ENCODE peak calls at places on chromosomes 4 and X, in eight cellular contexts. A is HFF-Myc, K is right lobe of liver, H is fibroblast of lung, V is heart right ventricle, W is fibroblast of mammary gland, P is tibial artery, F is choroid plexus epithelial cell. S is an unnamed sample.

GRCh38 chrX:150680974-150681373 is 12.2 kb upstream of the MTMR1 start:
- DNase-seq in A (no peak), K (no peak), H (peak; percentile 22), V (no peak), W (peak; percentile 23), P (no peak), F (peak; percentile 59), S (no peak)

GRCh38 chr4:169135776-169136175 is 125.7 kb upstream of the CBR4 start:
- DNase-seq in A (no peak), K (no peak), H (no peak), V (no peak), W (no peak), P (no peak), F (no peak), S (no peak)

GRCh38 chr4:86825511-86825910 is 23.7 kb downstream of the SLC10A6 start:
- DNase-seq in A (no peak), K (no peak), H (peak; percentile 21), V (no peak), W (no peak), P (no peak), F (peak; percentile 15), S (no peak)

GRCh38 chrX:336227-336626 is 17.6 kb upstream of the GTPBP6 start:
- DNase-seq in A (no peak), K (peak; percentile 21), H (no peak), V (no peak), W (no peak), P (no peak), F (no peak), S (no peak)

GRCh38 chr4:137203601-137204000 is 328.7 kb downstream of the PCDH18 start:
- DNase-seq in A (peak; percentile 44), K (no peak), H (peak; percentile 73), V (no peak), W (peak; percentile 91), P (no peak), F (peak; percentile 97), S (no peak)

GRCh38 chr4:183580370-183580769 is 75.5 kb downstream of the ING2 start:
- DNase-seq in A (no peak), K (no peak), H (no peak), V (no peak), W (no peak), P (no peak), F (no peak), S (no peak)

GRCh38 chr4:19508442-19508841 is 743.3 kb upstream of the SLIT2 start:
- DNase-seq in A (no peak), K (no peak), H (peak; percentile 63), V (no peak), W (no peak), P (no peak), F (no peak), S (no peak)

GRCh38 chrX:151754042-151754419 is 19.5 kb downstream of the CNGA2 start:
- DNase-seq in A (no peak), K (no peak), H (peak; percentile 88), V (no peak), W (peak; percentile 79), P (no peak), F (peak; percentile 43), S (no peak)

GRCh38 chr4:108700358-108700757 is 50.0 kb downstream of the OSTC start:
- DNase-seq in A (peak; percentile 52), K (no peak), H (peak; percentile 88), V (no peak), W (peak; percentile 53), P (no peak), F (peak; percentile 49), S (no peak)

GRCh38 chr4:77035153-77035552 is 40.6 kb downstream of the CCNI start:
- DNase-seq in A (no peak), K (no peak), H (no peak), V (no peak), W (no peak), P (no peak), F (no peak), S (no peak)

GRCh38 chr4:121790976-121791375 is 10.1 kb upstream of the EXOSC9 start:
- DNase-seq in A (no peak), K (no peak), H (peak; percentile 34), V (no peak), W (no peak), P (no peak), F (peak; percentile 44), S (no peak)

GRCh38 chr4:25098964-25099843 is 61.0 kb downstream of the SEPSECS start:
- DNase-seq in A (no peak), K (no peak), H (peak; percentile 74), V (peak; percentile 81), W (peak; percentile 83), P (peak; percentile 67), F (peak; percentile 60), S (no peak)

GRCh38 chrX:6557690-6558089 is 22.8 kb upstream of the VCX3A start:
- DNase-seq in A (no peak), K (no peak), H (no peak), V (no peak), W (no peak), P (no peak), F (no peak), S (no peak)

DNA sequence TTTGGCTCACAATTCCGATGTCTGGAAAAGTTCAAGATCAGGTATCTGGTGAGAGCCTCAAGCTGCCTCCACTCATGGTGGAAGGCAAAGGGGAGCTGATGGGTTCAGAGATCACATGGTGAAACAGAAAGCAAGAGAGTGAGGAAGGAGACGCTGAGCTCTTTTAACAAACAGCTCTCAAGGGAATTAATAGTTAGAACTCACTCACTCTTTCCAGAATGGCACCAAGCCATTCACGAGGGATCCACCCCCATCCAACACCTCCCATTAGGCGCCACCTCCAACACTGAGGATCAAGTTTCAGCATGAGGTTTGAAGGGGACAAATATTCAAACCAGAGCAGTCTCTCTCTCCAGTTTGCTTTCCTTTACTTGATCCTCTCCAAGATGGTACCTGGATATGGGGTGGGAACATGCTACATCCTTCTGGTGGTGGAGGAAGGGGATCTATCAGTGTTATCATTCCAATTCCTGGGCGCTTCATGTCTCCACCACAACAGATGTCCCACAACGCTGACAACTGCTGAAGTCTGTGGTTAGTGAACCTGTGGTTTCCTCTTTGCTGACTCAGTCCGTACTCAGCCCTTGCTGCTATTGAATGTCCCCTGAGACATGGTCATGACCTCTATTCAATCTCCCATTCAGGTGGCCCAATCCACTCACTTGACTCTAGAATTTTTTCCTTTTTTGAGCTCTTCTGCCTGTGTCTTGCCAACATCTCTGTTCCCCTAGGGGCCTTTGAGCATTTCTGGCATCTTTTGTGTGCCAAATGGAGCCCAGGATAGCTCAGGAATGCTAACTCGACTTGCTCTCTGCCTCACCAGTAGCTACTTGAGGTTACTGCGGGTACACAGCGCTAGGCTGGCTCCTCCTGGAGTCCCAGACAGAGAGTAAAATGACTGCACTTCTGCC is 395.2 kb downstream of the MID1IP1 start:
- DNase-seq in A (peak; percentile 5), K (no peak), H (peak; percentile 88), V (no peak), W (peak; percentile 85), P (no peak), F (peak; percentile 43), S (no peak)
- H3K4me3 ChIP-seq in A (no peak overlapping the region), K (no peak overlapping the region), H (no peak overlapping the region), V (no peak overlapping the region), W (no peak overlapping the region), P (no peak overlapping the region), F (no peak overlapping the region), S (no peak overlapping the region)

GRCh38 chr4:162274354-162274753 is 110.6 kb upstream of the FSTL5 start:
- DNase-seq in A (no peak), K (no peak), H (peak; percentile 4), V (no peak), W (no peak), P (peak; percentile 68), F (peak; percentile 3), S (no peak)
- H3K4me3 ChIP-seq in A (no peak overlapping the region), K (no peak overlapping the region), H (no peak overlapping the region), V (no peak overlapping the region), W (no peak overlapping the region), P (no peak overlapping the region), F (no peak overlapping the region), S (no peak overlapping the region)

GRCh38 chr4:101306764-101307615 is 40.3 kb downstream of the PPP3CA start:
- DNase-seq in A (no peak), K (no peak), H (peak; percentile 63), V (no peak), W (no peak), P (no peak), F (no peak), S (no peak)
- H3K4me3 ChIP-seq in A (no peak overlapping the region), K (no peak overlapping the region), H (no peak overlapping the region), V (no peak overlapping the region), W (no peak overlapping the region), P (no peak overlapping the region), F (peak overlapping the region; percentile 8), S (no peak overlapping the region)

GRCh38 chr4:182142146-182143085 is 100.8 kb upstream of the TENM3 start:
- DNase-seq in A (no peak), K (no peak), H (peak; percentile 81), V (no peak), W (peak; percentile 62), P (no peak), F (peak; percentile 63), S (peak; percentile 50)
- H3K4me3 ChIP-seq in A (peak overlapping the region; percentile 55), K (peak overlapping the region; percentile 14), H (peak overlapping the region; percentile 60), V (peak overlapping the region; percentile 53), W (peak overlapping the region; percentile 81), P (peak overlapping the region; percentile 59), F (peak overlapping the region; percentile 79), S (peak overlapping the region; percentile 89)